ENCODE peak calls at places on chromosomes 6 and 20, in seven cellular contexts. One of them, this sample, is unnamed.

GRCh38 chr20:33012327-33013189 is 5.1 kb downstream of the BPIFB2 start:
- DNase-seq in stimulated activated CD4-positive, alpha-beta T cell treated with anti-CD3 and anti-CD28 coated beads, Interleukin-1b, Interleukin-23, amount 100 ng/mL, for 1 hour: no peak
- DNase-seq in fibroblast of pulmonary artery: no peak
- DNase-seq in left ventricle myocardium inferior: no peak
- DNase-seq in hepatic stellate cell: no peak
- DNase-seq in activated naive CD4-positive, alpha-beta T cell treated with anti-CD3 and anti-CD28 coated beads, Interleukin-2, amount 50 U/mL, for 72 hours: no peak
- DNase-seq in fibroblast of mammary gland: no peak
- DNase-seq in this sample: no peak

GRCh38 chr6:1143655-1144054 is 168.2 kb upstream of the FOXQ1 start:
- DNase-seq in stimulated activated CD4-positive, alpha-beta T cell treated with anti-CD3 and anti-CD28 coated beads, Interleukin-1b, Interleukin-23, amount 100 ng/mL, for 1 hour: no peak
- DNase-seq in fibroblast of pulmonary artery: no peak
- DNase-seq in left ventricle myocardium inferior: no peak
- DNase-seq in hepatic stellate cell: no peak
- DNase-seq in activated naive CD4-positive, alpha-beta T cell treated with anti-CD3 and anti-CD28 coated beads, Interleukin-2, amount 50 U/mL, for 72 hours: no peak
- DNase-seq in fibroblast of mammary gland: peak
- DNase-seq in this sample: no peak

GRCh38 chr6:31742894-31743293 is 3.1 kb downstream of the MSH5 start:
- DNase-seq in stimulated activated CD4-positive, alpha-beta T cell treated with anti-CD3 and anti-CD28 coated beads, Interleukin-1b, Interleukin-23, amount 100 ng/mL, for 1 hour: no peak
- DNase-seq in fibroblast of pulmonary artery: no peak
- DNase-seq in left ventricle myocardium inferior: no peak
- DNase-seq in hepatic stellate cell: no peak
- DNase-seq in activated naive CD4-positive, alpha-beta T cell treated with anti-CD3 and anti-CD28 coated beads, Interleukin-2, amount 50 U/mL, for 72 hours: no peak
- DNase-seq in fibroblast of mammary gland: no peak
- DNase-seq in this sample: no peak

GRCh38 chr20:43916073-43916874 is 1.6 kb downstream of the TOX2 start:
- DNase-seq in stimulated activated CD4-positive, alpha-beta T cell treated with anti-CD3 and anti-CD28 coated beads, Interleukin-1b, Interleukin-23, amount 100 ng/mL, for 1 hour: no peak
- DNase-seq in fibroblast of pulmonary artery: peak
- DNase-seq in left ventricle myocardium inferior: no peak
- DNase-seq in hepatic stellate cell: no peak
- DNase-seq in activated naive CD4-positive, alpha-beta T cell treated with anti-CD3 and anti-CD28 coated beads, Interleukin-2, amount 50 U/mL, for 72 hours: no peak
- DNase-seq in fibroblast of mammary gland: no peak
- DNase-seq in this sample: no peak

GRCh38 chr6:152184573-152185157 is 377.2 kb downstream of the ESR1 start:
- DNase-seq in stimulated activated CD4-positive, alpha-beta T cell treated with anti-CD3 and anti-CD28 coated beads, Interleukin-1b, Interleukin-23, amount 100 ng/mL, for 1 hour: no peak
- DNase-seq in fibroblast of pulmonary artery: peak
- DNase-seq in left ventricle myocardium inferior: no peak
- DNase-seq in hepatic stellate cell: no peak
- DNase-seq in activated naive CD4-positive, alpha-beta T cell treated with anti-CD3 and anti-CD28 coated beads, Interleukin-2, amount 50 U/mL, for 72 hours: no peak
- DNase-seq in fibroblast of mammary gland: no peak
- DNase-seq in this sample: no peak

GRCh38 chr6:127291495-127291894 is 24.8 kb downstream of the RNF146 start:
- DNase-seq in stimulated activated CD4-positive, alpha-beta T cell treated with anti-CD3 and anti-CD28 coated beads, Interleukin-1b, Interleukin-23, amount 100 ng/mL, for 1 hour: no peak
- DNase-seq in fibroblast of pulmonary artery: no peak
- DNase-seq in left ventricle myocardium inferior: no peak
- DNase-seq in hepatic stellate cell: no peak
- DNase-seq in activated naive CD4-positive, alpha-beta T cell treated with anti-CD3 and anti-CD28 coated beads, Interleukin-2, amount 50 U/mL, for 72 hours: no peak
- DNase-seq in fibroblast of mammary gland: no peak
- DNase-seq in this sample: no peak

GRCh38 chr6:99390896-99391295 is 3.1 kb downstream of the COQ3 start:
- DNase-seq in stimulated activated CD4-positive, alpha-beta T cell treated with anti-CD3 and anti-CD28 coated beads, Interleukin-1b, Interleukin-23, amount 100 ng/mL, for 1 hour: no peak
- DNase-seq in fibroblast of pulmonary artery: no peak
- DNase-seq in left ventricle myocardium inferior: no peak
- DNase-seq in hepatic stellate cell: no peak
- DNase-seq in activated naive CD4-positive, alpha-beta T cell treated with anti-CD3 and anti-CD28 coated beads, Interleukin-2, amount 50 U/mL, for 72 hours: no peak
- DNase-seq in fibroblast of mammary gland: no peak
- DNase-seq in this sample: no peak

GRCh38 chr20:1734269-1734858 is 76.8 kb upstream of the SIRPG start:
- DNase-seq in stimulated activated CD4-positive, alpha-beta T cell treated with anti-CD3 and anti-CD28 coated beads, Interleukin-1b, Interleukin-23, amount 100 ng/mL, for 1 hour: peak
- DNase-seq in fibroblast of pulmonary artery: peak
- DNase-seq in left ventricle myocardium inferior: no peak
- DNase-seq in hepatic stellate cell: no peak
- DNase-seq in activated naive CD4-positive, alpha-beta T cell treated with anti-CD3 and anti-CD28 coated beads, Interleukin-2, amount 50 U/mL, for 72 hours: no peak
- DNase-seq in fibroblast of mammary gland: peak
- DNase-seq in this sample: no peak

GRCh38 chr6:45462190-45463134 is 84.7 kb upstream of the SUPT3H start:
- DNase-seq in stimulated activated CD4-positive, alpha-beta T cell treated with anti-CD3 and anti-CD28 coated beads, Interleukin-1b, Interleukin-23, amount 100 ng/mL, for 1 hour: no peak
- DNase-seq in fibroblast of pulmonary artery: no peak
- DNase-seq in left ventricle myocardium inferior: no peak
- DNase-seq in hepatic stellate cell: no peak
- DNase-seq in activated naive CD4-positive, alpha-beta T cell treated with anti-CD3 and anti-CD28 coated beads, Interleukin-2, amount 50 U/mL, for 72 hours: no peak
- DNase-seq in fibroblast of mammary gland: peak
- DNase-seq in this sample: no peak

This sample was measured in cortex of kidney.